ENCODE peak calls at places on chromosomes 13 and 19, in nine cellular contexts. J, G, C, E, R, H, N, V and O are unnamed samples. For H3K27me3, the result is how much of the 10 kb centered on the place peaks cover.

GRCh38 chr13:44703371-44703770 is 127.2 kb upstream of the TSC22D1 start:
- DNase-seq in J (no peak), G (no peak), C (no peak), E (no peak), R (no peak), H (no peak), N (peak), V (no peak), O (no peak)

GRCh38 chr19:35592226-35592625 is 6.3 kb downstream of the PMIS2 start:
- DNase-seq in J (no peak), G (no peak), C (no peak), E (no peak), R (no peak), H (peak), N (peak), V (no peak), O (no peak)

GRCh38 chr13:88761145-88761544 is 1090.0 kb downstream of the SLITRK5 start:
- DNase-seq in J (no peak), G (no peak), C (no peak), E (no peak), R (no peak), H (no peak), N (no peak), V (no peak), O (no peak)

GRCh38 chr19:46269085-46269484 is 27.8 kb upstream of the HIF3A start:
- DNase-seq in J (no peak), G (no peak), C (no peak), E (no peak), R (no peak), H (no peak), N (no peak), V (no peak), O (no peak)

GRCh38 chr13:48853381-48854102 is 122.2 kb upstream of the FNDC3A start:
- DNase-seq in J (no peak), G (no peak), C (no peak), E (no peak), R (no peak), H (no peak), N (peak), V (no peak), O (no peak)

GRCh38 chr13:43305416-43305815 is 282.0 kb downstream of the DNAJC15 start:
- DNase-seq in J (no peak), G (no peak), C (no peak), E (no peak), R (no peak), H (no peak), N (peak), V (no peak), O (no peak)

GRCh38 chr19:35963514-35963913 is 27.3 kb downstream of the LRFN3 start:
- DNase-seq in J (no peak), G (no peak), C (no peak), E (no peak), R (no peak), H (peak), N (peak), V (no peak), O (no peak)

GRCh38 chr13:94157705-94158218 is 321.7 kb downstream of the DCT start:
- DNase-seq in J (no peak), G (no peak), C (no peak), E (no peak), R (no peak), H (no peak), N (no peak), V (no peak), O (no peak)

GRCh38 chr19:7869910-7870511 is 4.2 kb downstream of the PRR36 start:
- DNase-seq in J (peak), G (peak), C (no peak), E (peak), R (no peak), H (peak), N (no peak), V (no peak), O (peak)

GRCh38 chr13:97574926-97575325 is 141.0 kb downstream of the RAP2A start:
- DNase-seq in J (no peak), G (no peak), C (peak), E (no peak), R (no peak), H (no peak), N (peak), V (peak), O (no peak)

GRCh38 chr13:94968040-94968756 is 255.9 kb upstream of the SOX21 start:
- DNase-seq in J (no peak), G (no peak), C (peak), E (no peak), R (no peak), H (peak), N (peak), V (no peak), O (no peak)

GRCh38 chr13:50401721-50402510 is 386.7 kb downstream of the KCNRG start:
- DNase-seq in J (no peak), G (no peak), C (no peak), E (no peak), R (no peak), H (no peak), N (peak), V (no peak), O (no peak)

GRCh38 chr19:17429661-17430101 is 9.8 kb downstream of the MVB12A start:
- DNase-seq in J (no peak), G (peak), C (no peak), E (no peak), R (no peak), H (no peak), N (no peak), V (no peak), O (no peak)

GRCh38 chr19:57350877-57351805 is at the start of gene ZNF304:
- DNase-seq in J (peak), G (peak), C (peak), E (peak), R (peak), H (peak), N (peak), V (peak), O (peak)

GRCh38 chr19:32397736-32398135 is 7.8 kb upstream of the DPY19L3 start:
- DNase-seq in J (no peak), G (no peak), C (no peak), E (no peak), R (no peak), H (no peak), N (peak), V (no peak), O (no peak)

DNA sequence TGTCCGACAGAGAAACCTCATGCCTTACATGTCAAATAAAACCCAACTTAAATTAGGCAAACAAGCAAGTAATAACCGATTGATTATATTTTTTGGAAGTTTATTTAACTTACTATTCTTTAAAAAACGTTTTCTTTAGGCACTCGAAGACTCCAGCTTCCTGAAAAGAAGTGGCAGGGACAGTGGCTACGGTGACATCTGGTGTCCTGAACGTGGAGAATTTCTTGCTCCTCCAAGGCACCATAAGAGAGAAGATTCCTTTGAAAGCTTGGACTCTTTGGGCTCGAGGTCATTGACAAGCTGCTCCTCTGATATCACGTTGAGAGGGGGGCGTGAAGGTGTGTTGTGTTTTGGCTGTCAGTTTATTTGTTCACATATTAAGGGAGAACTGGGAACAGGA is 164.4 kb downstream of the LMO7 start:
- DNase-seq in J (no peak), G (no peak), C (no peak), E (no peak), R (no peak), H (no peak), N (no peak), V (no peak), O (no peak)
- H3K27ac ChIP-seq in J (no peak), G (peak), C (peak), E (no peak), R (peak), H (no peak), N (no peak), V (peak), O (no peak)

GRCh38 chr19:13066231-13066630 is 36.4 kb downstream of the LYL1 start:
- DNase-seq in J (no peak), G (no peak), C (no peak), E (no peak), R (no peak), H (no peak), N (no peak), V (no peak), O (no peak)
- H3K27me3 ChIP-seq in J (under half), G (under half), C (under half), E (under half), R (under half), H (under half), N (under half), V (under half), O (under half)

GRCh38 chr13:27620377-27621115 is at the start of gene LNX2:
- DNase-seq in J (peak), G (peak), C (peak), E (peak), R (peak), H (peak), N (peak), V (peak), O (peak)

GRCh38 chr13:27621116-27621365 is 651 bp upstream of the POLR1D start:
- DNase-seq in J (no peak), G (no peak), C (no peak), E (no peak), R (no peak), H (no peak), N (no peak), V (no peak), O (no peak)

GRCh38 chr13:27622881-27623280 is 1.2 kb downstream of the POLR1D start:
- DNase-seq in J (no peak), G (no peak), C (no peak), E (no peak), R (no peak), H (no peak), N (no peak), V (no peak), O (no peak)

GRCh38 chr13:27621366-27622101 is at the start of gene POLR1D:
- DNase-seq in J (peak), G (peak), C (peak), E (peak), R (peak), H (peak), N (peak), V (peak), O (peak)

DNA sequence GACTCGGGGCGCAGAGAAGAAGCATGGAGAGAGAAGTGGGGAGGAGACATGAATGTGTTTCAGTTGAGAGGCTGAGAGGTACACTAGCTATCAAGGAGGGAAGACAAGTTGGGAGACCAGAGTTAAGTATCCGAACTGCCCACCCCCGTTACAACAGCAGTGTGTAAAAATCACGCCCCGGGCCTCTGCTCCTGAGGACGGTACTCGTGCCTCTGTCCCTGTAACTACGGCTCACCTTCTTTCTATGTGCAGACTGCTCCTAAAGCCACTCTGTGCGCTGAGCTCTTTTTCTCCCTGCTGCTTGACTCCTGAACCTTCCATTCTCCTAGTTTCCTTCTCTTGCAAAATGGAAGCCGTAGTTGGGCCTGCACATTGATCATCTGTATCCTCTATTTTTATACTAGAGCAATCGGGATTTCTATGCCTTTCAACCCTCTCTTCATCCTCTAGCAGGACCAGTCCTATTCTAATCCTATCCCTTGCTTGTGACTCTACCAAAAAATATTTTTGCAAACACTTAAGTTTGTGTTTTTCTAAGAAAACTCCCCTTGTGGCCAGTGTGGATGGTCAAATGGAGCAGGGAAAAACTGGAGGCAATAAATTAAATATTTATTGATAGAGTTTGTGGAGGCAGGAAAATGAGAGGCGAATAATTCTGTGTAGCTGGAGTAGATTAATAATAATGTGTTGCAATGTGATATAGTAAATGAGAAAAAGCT is 569 bp downstream of the POLR1D start:
- DNase-seq in J (no peak), G (no peak), C (no peak), E (peak), R (no peak), H (no peak), N (no peak), V (no peak), O (no peak)
- H3K27ac ChIP-seq in J (peak), G (peak), C (peak), E (peak), R (peak), H (peak), N (peak), V (peak), O (peak)

DNA sequence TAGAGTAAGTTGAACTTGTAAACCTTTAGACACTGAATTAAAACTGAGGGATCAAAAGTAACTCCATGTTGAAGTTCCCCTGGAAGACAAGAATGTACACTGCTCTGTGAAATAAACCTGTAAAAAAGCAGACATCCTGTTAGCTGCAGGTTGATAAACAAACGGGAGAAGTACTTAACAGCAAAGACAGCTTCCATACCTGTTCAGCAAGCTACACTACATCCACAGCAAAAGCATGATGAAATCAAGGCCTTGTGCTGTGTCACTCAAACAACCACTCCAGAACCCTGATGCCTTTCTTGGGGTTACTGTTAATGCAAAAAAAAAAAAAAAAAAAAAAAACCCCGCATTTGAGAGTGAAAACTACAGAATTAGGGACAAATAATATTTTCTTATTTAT is 20.8 kb downstream of the ANKRD10 start:
- DNase-seq in J (no peak), G (no peak), C (no peak), E (no peak), R (no peak), H (no peak), N (no peak), V (no peak), O (no peak)
- H3K27me3 ChIP-seq in J (under half), G (under half), C (under half), E (under half), R (under half), H (under half), N (under half), V (under half), O (under half)

GRCh38 chr19:41584931-41585330 is 9.0 kb downstream of the CEACAM21 start:
- DNase-seq in J (no peak), G (no peak), C (no peak), E (no peak), R (no peak), H (no peak), N (no peak), V (no peak), O (no peak)
- H3K27ac ChIP-seq in J (no peak), G (no peak), C (no peak), E (no peak), R (no peak), H (no peak), N (no peak), V (no peak), O (no peak)

GRCh38 chr13:39159971-39160370 is 121.7 kb downstream of the NHLRC3 start:
- DNase-seq in J (no peak), G (no peak), C (no peak), E (no peak), R (no peak), H (no peak), N (no peak), V (no peak), O (no peak)
- H3K27me3 ChIP-seq in J (under half), G (under half), C (under half), E (under half), R (under half), H (under half), N (under half), V (under half), O (under half)

DNA sequence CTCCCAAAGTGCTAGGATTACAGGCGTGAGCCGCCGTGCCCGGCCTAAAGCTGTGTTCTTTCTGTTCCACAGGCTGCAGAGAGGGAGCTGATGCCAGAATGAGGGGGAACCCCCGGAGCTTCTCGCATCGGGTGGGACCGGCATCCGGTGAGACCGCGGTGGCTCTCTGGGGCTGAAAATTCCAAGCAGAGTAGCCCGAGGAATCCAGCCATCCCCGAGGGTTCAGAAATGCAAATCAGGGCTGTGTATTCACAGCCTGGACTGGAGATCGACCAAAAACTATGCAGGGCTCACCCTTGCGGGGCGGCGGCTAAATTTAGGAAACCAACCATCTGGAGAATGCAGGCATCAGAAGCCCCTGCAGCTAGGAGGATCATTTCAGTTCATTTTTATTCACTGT is 99.2 kb downstream of the GNG7 start:
- DNase-seq in J (no peak), G (peak), C (peak), E (no peak), R (peak), H (no peak), N (peak), V (peak), O (peak)
- H3K27ac ChIP-seq in J (peak), G (peak), C (peak), E (no peak), R (peak), H (no peak), N (peak), V (peak), O (peak)

DNA sequence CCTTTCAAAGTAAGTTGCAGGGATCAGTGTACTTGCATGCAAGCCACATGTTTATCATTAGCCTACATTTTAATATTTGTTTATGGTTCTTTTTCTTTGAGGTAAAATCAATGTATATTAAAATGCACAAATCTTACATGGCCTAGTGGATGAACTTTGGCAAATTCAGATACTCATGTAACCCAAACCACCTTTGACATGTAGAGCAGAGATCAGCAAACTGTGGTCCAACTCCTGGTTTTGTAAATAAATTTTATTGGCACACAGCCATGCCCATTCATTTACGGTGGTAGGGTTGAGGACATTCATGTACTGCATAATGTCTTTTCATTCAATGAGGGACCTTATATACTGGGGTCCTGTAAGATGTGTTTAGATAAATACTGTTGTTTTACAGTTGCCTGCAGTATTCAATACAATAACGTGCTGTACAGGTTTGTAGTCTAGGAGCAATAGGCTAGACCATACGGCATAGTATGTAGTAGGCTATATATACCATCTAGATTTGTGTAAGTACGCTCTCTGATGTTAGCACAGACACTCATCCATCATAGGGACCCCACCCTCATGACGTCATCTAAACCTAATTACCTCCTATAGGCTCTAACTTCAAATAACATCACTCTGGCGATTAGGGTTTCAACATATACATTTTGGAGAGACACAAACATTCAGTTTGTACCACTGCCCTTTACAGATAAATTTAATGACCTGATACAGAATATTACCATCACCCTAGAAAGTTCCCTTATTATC is 5.7 kb downstream of the NDFIP2 start:
- DNase-seq in J (no peak), G (no peak), C (no peak), E (no peak), R (no peak), H (no peak), N (no peak), V (no peak), O (no peak)
- H3K27me3 ChIP-seq in J (under half), G (under half), C (under half), E (under half), R (under half), H (under half), N (under half), V (under half), O (under half)

GRCh38 chr19:39737351-39737750 is 478 bp downstream of the CLC start:
- DNase-seq in J (no peak), G (no peak), C (no peak), E (no peak), R (no peak), H (no peak), N (no peak), V (no peak), O (no peak)

GRCh38 chr19:39733841-39734240 is 4.0 kb downstream of the CLC start:
- DNase-seq in J (no peak), G (no peak), C (no peak), E (no peak), R (no peak), H (no peak), N (no peak), V (no peak), O (no peak)

GRCh38 chr19:39735688-39736087 is 2.1 kb downstream of the CLC start:
- DNase-seq in J (no peak), G (no peak), C (no peak), E (no peak), R (no peak), H (no peak), N (no peak), V (no peak), O (no peak)

GRCh38 chr19:39737929-39738328 is at the start of gene CLC:
- DNase-seq in J (no peak), G (no peak), C (no peak), E (no peak), R (no peak), H (no peak), N (no peak), V (no peak), O (no peak)

GRCh38 chr19:39736088-39736487 is 1.7 kb downstream of the CLC start:
- DNase-seq in J (no peak), G (no peak), C (no peak), E (no peak), R (no peak), H (no peak), N (no peak), V (no peak), O (no peak)
- H3K27ac ChIP-seq in J (no peak), G (no peak), C (no peak), E (no peak), R (no peak), H (no peak), N (no peak), V (no peak), O (no peak)

DNA sequence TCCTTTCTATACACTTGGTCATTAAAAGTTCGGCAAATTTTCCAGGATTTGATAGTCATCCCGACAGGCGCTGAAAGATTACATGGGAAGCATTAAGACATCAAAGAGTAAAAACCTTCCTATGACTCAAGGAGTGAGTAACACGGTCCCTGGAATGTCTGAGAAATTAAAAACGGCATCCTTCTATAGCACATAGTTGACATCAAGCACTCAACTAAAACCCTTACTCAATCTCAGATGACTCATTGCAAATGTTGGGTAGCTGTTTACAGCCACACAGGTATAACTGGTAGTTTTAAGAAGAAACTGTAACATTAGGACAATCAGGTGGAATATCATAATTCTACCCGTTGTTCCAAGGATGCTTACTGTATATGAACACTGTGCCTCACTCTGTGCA is 6.4 kb upstream of the LGALS13 start:
- DNase-seq in J (no peak), G (no peak), C (no peak), E (no peak), R (no peak), H (no peak), N (no peak), V (no peak), O (no peak)
- H3K27me3 ChIP-seq in J (half or more), G (under half), C (under half), E (under half), R (under half), H (under half), N (under half), V (half or more), O (under half)